ENCODE peak calls at places on chromosomes 4 and X, in six cellular contexts. T is lower lobe of right lung, P is colonic mucosa, F is heart left ventricle, O is stomach, C is B cell. S is an unnamed sample.

GRCh38 chrX:45621356-45622041 is 420.8 kb upstream of the DIPK2B start:
- DNase-seq in T (no peak), P (no peak), F (no peak), O (no peak), C (no peak), S (no peak)

GRCh38 chr4:14188214-14188613 is 560.7 kb upstream of the BOD1L1 start:
- DNase-seq in T (no peak), P (no peak), F (no peak), O (no peak), C (no peak), S (no peak)

GRCh38 chr4:98630804-98631454 is 27.5 kb downstream of the TSPAN5 start:
- DNase-seq in T (no peak), P (no peak), F (no peak), O (no peak), C (no peak), S (no peak)

GRCh38 chr4:153472122-153473037 is 6.2 kb downstream of the TMEM131L start:
- DNase-seq in T (no peak), P (no peak), F (no peak), O (no peak), C (no peak), S (no peak)

GRCh38 chr4:7253806-7254205 is 61.5 kb downstream of the SORCS2 start:
- DNase-seq in T (no peak), P (no peak), F (no peak), O (no peak), C (no peak), S (no peak)

GRCh38 chrX:15384304-15384703 is at the start of gene VEGFD:
- DNase-seq in T (no peak), P (no peak), F (no peak), O (no peak), C (no peak), S (no peak)

GRCh38 chrX:49761481-49761880 is 65.7 kb upstream of the PAGE1 start:
- DNase-seq in T (no peak), P (no peak), F (no peak), O (no peak), C (no peak), S (no peak)

GRCh38 chrX:50700921-50701320 is 113.1 kb downstream of the SHROOM4 start:
- DNase-seq in T (no peak), P (no peak), F (no peak), O (no peak), C (no peak), S (no peak)

GRCh38 chr4:161581262-161581661 is 582.5 kb downstream of the FSTL5 start:
- DNase-seq in T (no peak), P (no peak), F (no peak), O (no peak), C (no peak), S (no peak)

GRCh38 chrX:41148553-41148952 is 63.3 kb downstream of the USP9X start:
- DNase-seq in T (no peak), P (no peak), F (no peak), O (no peak), C (no peak), S (no peak)

GRCh38 chrX:150212672-150213480 is 150.2 kb upstream of the MAMLD1 start:
- DNase-seq in T (no peak), P (no peak), F (peak), O (peak), C (no peak), S (no peak)

GRCh38 chrX:152904151-152905080 is 6.5 kb downstream of the ZNF185 start:
- DNase-seq in T (no peak), P (peak), F (no peak), O (peak), C (peak), S (peak)

GRCh38 chr4:74105656-74106275 is 6.8 kb upstream of the CXCL2 start:
- DNase-seq in T (no peak), P (no peak), F (peak), O (no peak), C (no peak), S (no peak)

GRCh38 chrX:128518508-128518907 is 466.3 kb upstream of the ACTRT1 start:
- DNase-seq in T (no peak), P (no peak), F (no peak), O (no peak), C (no peak), S (no peak)

GRCh38 chr4:82798168-82799005 is at the start of gene SCD5:
- DNase-seq in T (peak), P (peak), F (peak), O (peak), C (peak), S (peak)

GRCh38 chr4:9944431-9945425 is 76.6 kb downstream of the SLC2A9 start:
- DNase-seq in T (no peak), P (no peak), F (no peak), O (no peak), C (no peak), S (no peak)

GRCh38 chr4:150950657-150951056 is 64.4 kb downstream of the LRBA start:
- DNase-seq in T (no peak), P (no peak), F (no peak), O (no peak), C (no peak), S (no peak)

GRCh38 chrX:38636949-38637819 is 75.8 kb downstream of the TSPAN7 start:
- DNase-seq in T (no peak), P (no peak), F (no peak), O (peak), C (no peak), S (no peak)

GRCh38 chrX:119482497-119483480 is 14.5 kb downstream of the SLC25A5 start:
- DNase-seq in T (peak), P (peak), F (peak), O (peak), C (peak), S (peak)

GRCh38 chr4:101328063-101328602 is 19.2 kb downstream of the PPP3CA start:
- DNase-seq in T (no peak), P (no peak), F (no peak), O (no peak), C (no peak), S (no peak)

GRCh38 chrX:122622800-122623199 is 561.3 kb upstream of the GRIA3 start:
- DNase-seq in T (no peak), P (no peak), F (no peak), O (no peak), C (no peak), S (no peak)

GRCh38 chrX:97000682-97001393 is 117.1 kb downstream of the RPA4 start:
- DNase-seq in T (no peak), P (no peak), F (no peak), O (no peak), C (no peak), S (no peak)

GRCh38 chr4:106583108-106583507 is 214.5 kb upstream of the GIMD1 start:
- DNase-seq in T (no peak), P (no peak), F (no peak), O (no peak), C (no peak), S (no peak)

GRCh38 chr4:116143221-116143620 is 942.2 kb downstream of the TRAM1L1 start:
- DNase-seq in T (no peak), P (no peak), F (no peak), O (no peak), C (no peak), S (no peak)

GRCh38 chr4:144649646-144650045 is 3.7 kb downstream of the HHIP start:
- DNase-seq in T (no peak), P (no peak), F (no peak), O (no peak), C (no peak), S (no peak)

DNA sequence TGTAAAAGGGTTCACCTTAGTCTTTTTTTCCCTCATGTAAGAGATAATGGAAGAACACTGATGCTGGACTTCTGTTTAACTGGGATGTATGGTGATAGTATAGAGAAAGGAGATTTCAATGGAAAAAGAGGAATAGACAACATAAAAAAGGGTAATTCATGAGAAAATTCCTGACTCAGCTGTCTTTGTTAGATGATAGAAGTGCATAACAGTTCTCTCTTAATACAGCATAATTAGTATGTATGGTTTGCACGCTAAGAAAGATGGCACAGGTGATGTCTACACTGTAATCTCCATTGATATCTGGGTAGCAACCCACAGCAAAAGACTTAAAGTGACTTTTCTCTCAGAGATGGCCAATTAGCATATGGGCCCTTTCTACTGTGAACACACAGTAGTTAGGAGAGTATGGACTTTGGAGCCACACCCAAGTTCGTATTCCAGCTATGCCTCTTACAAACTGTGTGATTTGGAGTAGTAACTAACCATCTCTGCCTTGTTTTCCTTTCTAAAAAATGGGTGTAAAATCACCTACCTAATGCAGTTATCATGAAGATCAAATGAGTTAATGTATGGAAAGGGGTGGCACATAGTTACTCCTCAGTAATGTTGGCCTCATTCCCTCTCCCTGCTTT is 149.3 kb downstream of the PDE5A start:
- DNase-seq in T (no peak), P (peak), F (no peak), O (no peak), C (no peak), S (no peak)
- TF ChIP-seq CTCF in T (no peak), P (no peak), F (no peak), O (no peak), C (no peak), S (no peak)

GRCh38 chr4:1171306-1172227 is 816 bp downstream of the SPON2 start:
- DNase-seq in T (no peak), P (peak), F (no peak), O (no peak), C (peak), S (no peak)
- TF ChIP-seq CTCF in T (no peak), P (no peak), F (no peak), O (no peak), C (peak), S (no peak)

GRCh38 chr4:20026456-20026855 is 225.2 kb upstream of the SLIT2 start:
- DNase-seq in T (no peak), P (no peak), F (no peak), O (no peak), C (no peak), S (no peak)
- TF ChIP-seq CTCF in T (no peak), P (no peak), F (no peak), O (no peak), C (no peak), S (no peak)

GRCh38 chr4:149552601-149553000 is 263.0 kb downstream of the IQCM start:
- DNase-seq in T (no peak), P (no peak), F (no peak), O (no peak), C (no peak), S (no peak)

GRCh38 chr4:149553959-149554520 is 261.6 kb downstream of the IQCM start:
- DNase-seq in T (no peak), P (no peak), F (no peak), O (no peak), C (no peak), S (no peak)

GRCh38 chr4:149555146-149555545 is 260.5 kb downstream of the IQCM start:
- DNase-seq in T (no peak), P (no peak), F (no peak), O (no peak), C (no peak), S (no peak)

DNA sequence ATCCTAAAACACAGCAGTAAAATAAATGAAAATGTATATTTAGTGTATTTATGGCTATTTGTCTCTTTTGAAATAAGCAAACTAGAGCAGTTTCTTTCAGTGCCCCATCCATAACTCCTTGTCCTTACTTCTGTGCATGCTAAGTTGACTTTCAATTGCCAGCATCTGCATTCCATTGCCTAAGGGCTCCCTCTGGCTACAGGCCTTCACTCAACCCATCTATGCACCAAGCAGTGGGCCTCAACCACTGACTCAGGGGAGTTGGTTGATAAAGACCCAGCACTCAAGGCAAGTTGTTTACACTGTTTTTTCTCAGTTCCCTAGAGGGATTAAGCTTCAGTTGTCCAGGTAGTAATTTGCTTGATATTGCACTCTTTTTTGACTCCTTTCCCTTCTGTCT is 265.7 kb downstream of the IQCM start:
- DNase-seq in T (no peak), P (no peak), F (peak), O (no peak), C (no peak), S (no peak)
- TF ChIP-seq CTCF in T (no peak), P (no peak), F (peak), O (no peak), C (no peak), S (no peak)

DNA sequence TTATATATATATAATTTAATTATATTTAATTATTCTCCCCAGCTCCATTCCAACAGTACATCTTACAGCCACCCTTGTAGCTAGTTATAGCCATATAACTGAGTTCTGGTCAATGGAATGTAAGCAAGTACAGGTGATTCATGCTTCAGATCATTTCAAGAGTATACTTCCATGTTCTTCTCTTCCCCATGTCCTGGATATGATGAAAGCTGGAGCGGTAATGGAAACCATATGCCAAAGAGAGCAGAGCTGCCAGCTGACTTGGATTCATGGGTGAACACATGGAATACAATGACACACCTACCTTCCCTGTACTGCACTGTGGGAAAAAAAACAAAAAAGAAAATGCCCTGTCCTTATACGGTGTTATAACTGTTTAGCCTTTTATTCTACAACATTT is 17.5 kb upstream of the CORIN start:
- DNase-seq in T (no peak), P (no peak), F (no peak), O (no peak), C (no peak), S (no peak)
- TF ChIP-seq CTCF in T (no peak), P (no peak), F (no peak), O (no peak), C (no peak), S (no peak)

DNA sequence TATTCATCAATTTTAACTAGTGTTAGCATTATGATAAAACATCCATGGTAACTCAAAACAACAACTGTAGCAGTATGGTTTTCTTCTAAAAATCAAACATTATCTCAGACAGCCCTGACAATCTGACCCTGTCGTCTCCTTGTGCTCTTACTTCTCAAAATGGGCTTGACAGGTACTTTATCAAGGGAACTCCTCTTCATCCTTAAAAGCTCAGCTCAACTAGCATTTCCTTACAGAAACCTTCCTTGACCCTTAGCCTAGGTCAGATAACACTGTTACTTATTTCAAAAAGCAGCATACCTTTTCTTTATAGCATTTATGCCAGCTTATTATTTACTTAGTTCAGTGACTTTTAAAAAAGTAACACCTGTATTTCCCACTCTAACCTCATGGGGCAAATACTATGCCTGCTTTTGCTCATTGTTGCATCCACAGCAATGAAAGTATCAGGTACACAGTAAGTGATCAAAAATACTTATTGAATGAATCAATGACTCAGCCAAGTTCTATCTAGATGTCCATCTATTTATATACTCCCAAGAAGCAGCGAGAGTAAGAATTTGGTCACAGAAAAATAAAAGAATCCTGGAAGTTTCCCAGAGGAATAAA is 41.9 kb downstream of the ADAMTS3 start:
- DNase-seq in T (no peak), P (no peak), F (no peak), O (no peak), C (no peak), S (no peak)
- TF ChIP-seq CTCF in T (no peak), P (no peak), F (no peak), O (no peak), C (no peak), S (no peak)

DNA sequence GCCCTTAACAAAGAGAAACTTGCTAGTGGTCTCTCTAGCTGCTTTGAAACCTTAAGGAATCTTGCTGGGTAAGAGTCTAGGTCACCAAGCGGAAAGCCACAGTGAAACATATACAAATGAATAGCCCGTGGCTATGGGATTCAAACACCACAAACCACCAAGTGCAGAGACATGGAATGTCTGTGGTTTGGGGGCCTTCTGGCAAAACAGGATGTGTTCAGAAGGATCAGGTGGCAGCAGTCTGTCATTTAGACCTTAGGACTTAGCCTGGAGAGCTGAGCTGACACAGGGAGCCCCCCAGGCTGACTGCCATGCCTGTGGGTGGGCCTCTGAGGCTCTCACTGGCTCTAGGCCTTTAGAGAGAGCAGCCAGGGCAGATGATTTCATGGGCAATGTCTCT is 225.7 kb downstream of the FBXW7 start:
- DNase-seq in T (no peak), P (no peak), F (no peak), O (no peak), C (no peak), S (no peak)
- TF ChIP-seq CTCF in T (no peak), P (no peak), F (no peak), O (no peak), C (no peak), S (no peak)

S was measured in testis.